ENCODE peak calls at places on chromosome 20, in four cellular contexts. C is fibroblast of lung, H is GM06990, D is tibial artery. V is an unnamed sample. For H3K36me3, the result is how much of the 10 kb centered on the place peaks cover.

GRCh38 chr20:3080939-3081388 is 3.6 kb downstream of the AVP start:
- DNase-seq in H (no peak), D (peak), C (peak), V (no peak)

GRCh38 chr20:9615118-9615517 is 100.7 kb downstream of the LAMP5 start:
- DNase-seq in D (no peak), H (no peak), C (no peak), V (no peak)

GRCh38 chr20:8385247-8385646 is 253.2 kb downstream of the PLCB1 start:
- DNase-seq in H (no peak), C (peak), D (no peak), V (peak)

GRCh38 chr20:48157970-48158369 is 372.7 kb upstream of the SULF2 start:
- DNase-seq in H (no peak), C (no peak), D (peak), V (no peak)

GRCh38 chr20:5667703-5668528 is 82.3 kb upstream of the SHLD1 start:
- DNase-seq in C (peak), H (no peak), D (no peak), V (no peak)

GRCh38 chr20:57219071-57219677 is 47.3 kb downstream of the BMP7 start:
- DNase-seq in H (no peak), D (no peak), C (no peak), V (no peak)

GRCh38 chr20:57805784-57806183 is 96.0 kb upstream of the PMEPA1 start:
- DNase-seq in C (no peak), H (no peak), D (no peak), V (no peak)

GRCh38 chr20:20603339-20603990 is 109.0 kb downstream of the RALGAPA2 start:
- DNase-seq in C (no peak), D (no peak), H (peak), V (peak)

GRCh38 chr20:31595654-31596411 is 9.3 kb upstream of the ID1 start:
- DNase-seq in D (peak), H (no peak), C (peak), V (peak)

GRCh38 chr20:60056345-60057122 is 98.3 kb downstream of the CDH26 start:
- DNase-seq in C (no peak), D (no peak), H (no peak), V (no peak)

GRCh38 chr20:1479831-1480595 is 11.2 kb downstream of the SIRPB2 start:
- DNase-seq in C (no peak), H (no peak), D (no peak), V (no peak)

GRCh38 chr20:50788045-50788867 is 6.6 kb upstream of the BCAS4 start:
- DNase-seq in D (peak), H (no peak), C (peak), V (no peak)

GRCh38 chr20:47126709-47127108 is 229.8 kb downstream of the ZMYND8 start:
- DNase-seq in C (peak), H (no peak), D (no peak), V (no peak)

GRCh38 chr20:16378122-16378521 is 195.1 kb downstream of the KIF16B start:
- DNase-seq in H (no peak), C (no peak), D (no peak), V (no peak)

GRCh38 chr20:46308258-46309157 is at the start of gene CDH22:
- DNase-seq in C (peak), D (no peak), H (peak), V (peak)

GRCh38 chr20:46174469-46175126 is 56.5 kb downstream of the CD40 start:
- DNase-seq in D (peak), H (peak), C (peak), V (peak)

GRCh38 chr20:44959082-44959895 is 908 bp downstream of the TOMM34 start:
- DNase-seq in D (no peak), H (no peak), C (peak), V (peak)

GRCh38 chr20:40728470-40728869 is 39.4 kb upstream of the MAFB start:
- DNase-seq in C (no peak), H (no peak), D (no peak), V (peak)

GRCh38 chr20:23631226-23631822 is 6.4 kb downstream of the CST3 start:
- DNase-seq in C (no peak), H (no peak), D (no peak), V (no peak)

GRCh38 chr20:56826306-56826970 is 197.3 kb downstream of the TFAP2C start:
- DNase-seq in C (no peak), D (no peak), H (no peak), V (peak)

GRCh38 chr20:40717343-40717865 is 28.4 kb upstream of the MAFB start:
- DNase-seq in C (no peak), H (no peak), D (no peak), V (no peak)

GRCh38 chr20:47677314-47678129 is 107.8 kb downstream of the SULF2 start:
- DNase-seq in D (no peak), C (peak), H (peak), V (peak)

GRCh38 chr20:30919514-30920188 is 337.8 kb upstream of the DEFB115 start:
- DNase-seq in D (no peak), C (no peak), H (no peak), V (no peak)

GRCh38 chr20:11376998-11377397 is 540.7 kb upstream of the BTBD3 start:
- DNase-seq in D (no peak), C (peak), H (no peak), V (no peak)

GRCh38 chr20:20286061-20286460 is 81.8 kb upstream of the INSM1 start:
- DNase-seq in D (no peak), C (no peak), H (no peak), V (no peak)

GRCh38 chr20:15613530-15613929 is 959.7 kb downstream of the KIF16B start:
- DNase-seq in D (no peak), H (no peak), C (no peak), V (peak)

GRCh38 chr20:17655865-17656489 is 26.1 kb downstream of the RRBP1 start:
- DNase-seq in H (no peak), D (peak), C (no peak), V (no peak)

GRCh38 chr20:10603378-10603777 is 70.4 kb downstream of the JAG1 start:
- DNase-seq in C (no peak), D (no peak), H (no peak), V (no peak)

GRCh38 chr20:57618091-57618765 is 2.0 kb downstream of the ZBP1 start:
- DNase-seq in C (no peak), H (no peak), D (no peak), V (no peak)

GRCh38 chr20:12269579-12269978 is 351.9 kb downstream of the BTBD3 start:
- DNase-seq in D (no peak), H (no peak), C (no peak), V (no peak)

GRCh38 chr20:6045566-6045965 is 8.3 kb downstream of the LRRN4 start:
- DNase-seq in D (no peak), C (peak), H (no peak), V (no peak)

GRCh38 chr20:21251278-21251677 is 51.9 kb upstream of the XRN2 start:
- DNase-seq in C (no peak), D (no peak), H (no peak), V (no peak)

GRCh38 chr20:33732166-33732970 is 572 bp downstream of the ZNF341 start:
- DNase-seq in C (peak), D (peak), H (no peak), V (no peak)

GRCh38 chr20:9617940-9618339 is 103.5 kb downstream of the LAMP5 start:
- DNase-seq in H (no peak), C (peak), D (no peak), V (peak)

DNA sequence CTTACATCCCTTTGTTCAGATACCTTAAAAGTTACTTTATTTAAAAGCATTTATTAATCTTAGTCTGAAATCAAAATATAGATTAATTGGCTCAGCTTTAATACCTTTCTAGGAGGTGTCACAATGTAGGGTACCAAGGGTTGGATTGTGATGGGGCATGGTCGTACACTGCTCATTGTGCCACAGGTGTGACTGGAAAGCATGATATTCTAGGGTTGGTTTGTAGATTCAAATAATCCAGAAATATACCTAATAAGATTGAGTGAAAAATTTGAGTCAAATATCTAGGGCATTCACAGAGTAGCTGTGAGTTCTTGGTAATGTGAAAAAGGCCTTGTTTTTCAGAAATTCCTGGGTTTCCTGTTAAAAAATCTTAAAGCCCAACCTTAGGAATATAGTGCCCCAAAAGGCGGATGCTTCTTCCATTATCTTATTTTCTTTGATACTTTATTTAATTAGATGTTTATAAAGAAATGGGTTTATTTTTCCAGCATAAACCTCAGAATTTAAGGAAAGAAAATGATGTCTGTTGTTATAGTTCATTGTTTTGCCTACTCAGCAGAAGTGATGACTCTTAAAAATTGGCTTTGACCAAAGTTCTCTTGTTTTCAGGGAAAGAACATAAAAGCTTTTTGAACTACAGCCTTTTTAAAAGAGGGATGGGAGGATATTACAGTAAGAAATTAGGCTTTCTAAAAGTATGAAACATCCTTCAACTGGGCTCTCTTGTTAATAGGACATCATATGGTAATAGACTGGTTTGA is 4.9 kb downstream of the SRSF6 start:
- DNase-seq in C (no peak), H (no peak), D (no peak), V (no peak)
- H3K36me3 ChIP-seq in C (under half), H (under half), D (half or more), V (half or more)

GRCh38 chr20:62388839-62389600 is 2.1 kb downstream of the RPS21 start:
- DNase-seq in C (no peak), D (no peak), H (no peak), V (no peak)
- H3K36me3 ChIP-seq in C (under half), D (half or more), H (under half), V (under half)

DNA sequence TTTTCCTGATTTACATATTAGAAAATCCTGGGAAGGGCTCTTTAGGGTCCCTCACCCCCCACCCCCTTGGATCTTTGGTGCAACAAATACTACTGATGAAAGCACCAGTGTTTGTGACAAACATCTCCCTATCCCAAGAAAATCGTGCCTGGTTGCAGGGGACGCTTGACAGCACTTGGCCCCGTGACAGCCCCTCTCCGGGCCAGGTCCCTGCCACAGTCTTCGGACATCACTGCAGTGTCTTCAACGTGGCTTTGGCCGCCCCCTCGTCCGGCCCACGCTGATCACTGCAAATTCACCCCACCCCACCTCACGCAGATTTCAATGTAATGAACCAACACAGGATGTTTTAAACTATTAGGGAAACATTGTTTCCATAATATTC is 43.3 kb downstream of the GNAS start:
- DNase-seq in H (no peak), D (no peak), C (no peak), V (no peak)
- H3K36me3 ChIP-seq in H (under half), D (under half), C (under half), V (under half)

DNA sequence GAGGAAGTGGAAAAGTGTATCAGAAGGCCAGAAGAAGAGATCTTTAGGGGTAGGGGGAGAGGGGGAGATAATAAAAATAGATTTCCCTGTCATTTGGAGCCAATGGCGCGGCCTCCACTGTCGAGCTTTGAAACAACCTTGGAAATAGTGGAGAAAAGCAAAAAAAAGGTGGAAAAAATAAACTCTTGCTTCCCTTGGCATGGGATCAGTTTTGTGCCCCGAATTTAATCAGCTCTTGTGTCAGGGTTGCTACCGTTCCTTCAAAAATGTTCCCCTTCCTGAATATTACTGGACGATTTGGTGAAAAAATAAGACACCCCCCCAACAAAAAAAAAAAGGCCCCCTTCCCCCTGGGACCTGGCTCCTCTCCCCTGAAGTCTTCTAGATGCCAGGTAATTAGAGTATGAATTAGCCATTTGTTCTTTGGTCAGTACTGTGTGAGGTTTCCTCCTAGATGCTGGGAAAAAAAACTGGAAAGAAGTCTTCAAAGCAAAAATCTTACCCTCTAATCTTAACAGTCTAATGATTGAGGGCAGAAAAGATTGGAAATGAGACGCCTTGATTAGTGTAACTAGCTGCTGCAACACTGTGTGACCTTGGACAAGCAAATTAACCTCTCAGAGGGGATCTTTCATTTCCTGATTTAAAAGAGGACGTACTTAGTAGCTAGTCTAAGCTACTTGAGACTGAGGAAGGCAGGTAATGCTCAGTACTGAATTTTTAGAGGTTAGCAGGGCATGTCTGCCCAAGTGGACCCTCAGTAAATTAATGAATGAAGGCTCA is 872 bp upstream of the RBM39 start:
- DNase-seq in H (peak), D (no peak), C (peak), V (peak)
- H3K36me3 ChIP-seq in H (under half), D (under half), C (under half), V (under half)

GRCh38 chr20:49671429-49671828 is 42.2 kb downstream of the B4GALT5 start:
- DNase-seq in D (no peak), H (no peak), C (no peak), V (no peak)

GRCh38 chr20:49666906-49667305 is 46.8 kb downstream of the B4GALT5 start:
- DNase-seq in D (no peak), H (no peak), C (no peak), V (no peak)

GRCh38 chr20:49668181-49668877 is 45.3 kb downstream of the B4GALT5 start:
- DNase-seq in C (no peak), D (no peak), H (peak), V (no peak)

GRCh38 chr20:49672109-49672681 is 41.5 kb downstream of the B4GALT5 start:
- DNase-seq in C (no peak), H (no peak), D (no peak), V (no peak)

GRCh38 chr20:49669601-49670189 is 44.0 kb downstream of the B4GALT5 start:
- DNase-seq in H (peak), D (no peak), C (no peak), V (no peak)
- H3K36me3 ChIP-seq in H (under half), D (under half), C (under half), V (under half)